ENCODE peak calls at places on chromosomes 3 and 15, in seven cellular contexts. N is GM23248, M is MM.1S, T is GM23338, W is HCT116, Q is hepatocyte, O is PC-9. C is an unnamed sample.

GRCh38 chr3:16463914-16464313 is 49.6 kb downstream of the RFTN1 start:
- DNase-seq in Q (no peak), T (no peak), W (no peak), M (no peak), O (no peak), N (no peak), C (no peak)

GRCh38 chr3:132530624-132531023 is 66.4 kb upstream of the ACKR4 start:
- DNase-seq in M (no peak), N (no peak), W (no peak), T (no peak), O (no peak), Q (no peak), C (no peak)

GRCh38 chr15:49990835-49991540 is 128.0 kb downstream of the ATP8B4 start:
- DNase-seq in O (no peak), N (peak; percentile 48), Q (no peak), T (no peak), M (no peak), W (no peak), C (no peak)

GRCh38 chr3:110414851-110415250 is 656.8 kb upstream of the NECTIN3 start:
- DNase-seq in T (no peak), Q (no peak), O (no peak), N (peak; percentile 84), M (no peak), W (peak; percentile 73), C (peak; percentile 83)

GRCh38 chr3:197408177-197408957 is 110.0 kb upstream of the DLG1 start:
- DNase-seq in Q (peak; percentile 29), M (peak; percentile 2), O (no peak), N (no peak), T (no peak), W (no peak), C (peak; percentile 28)

GRCh38 chr15:52112203-52112750 is 298 bp downstream of the BCL2L10 start:
- DNase-seq in T (peak; percentile 72), N (peak; percentile 45), O (no peak), W (no peak), M (peak; percentile 14), Q (peak; percentile 46), C (no peak)

GRCh38 chr3:128859573-128860154 is 19.8 kb upstream of the ACAD9 start:
- DNase-seq in O (no peak), N (no peak), T (no peak), M (no peak), W (no peak), Q (no peak), C (no peak)

GRCh38 chr3:125050486-125051172 is 5.2 kb downstream of the HEG1 start:
- DNase-seq in M (no peak), T (peak; percentile 41), Q (no peak), W (no peak), N (no peak), O (no peak), C (no peak)

GRCh38 chr3:46378426-46378942 is 7.7 kb downstream of the CCR5 start:
- DNase-seq in O (peak; percentile 64), N (peak; percentile 78), W (peak; percentile 48), T (peak; percentile 84), M (peak; percentile 80), Q (peak; percentile 82), C (peak; percentile 83)

GRCh38 chr3:18288243-18288642 is 136.9 kb downstream of the SATB1 start:
- DNase-seq in N (no peak), M (no peak), Q (no peak), O (no peak), W (no peak), T (no peak), C (no peak)

DNA sequence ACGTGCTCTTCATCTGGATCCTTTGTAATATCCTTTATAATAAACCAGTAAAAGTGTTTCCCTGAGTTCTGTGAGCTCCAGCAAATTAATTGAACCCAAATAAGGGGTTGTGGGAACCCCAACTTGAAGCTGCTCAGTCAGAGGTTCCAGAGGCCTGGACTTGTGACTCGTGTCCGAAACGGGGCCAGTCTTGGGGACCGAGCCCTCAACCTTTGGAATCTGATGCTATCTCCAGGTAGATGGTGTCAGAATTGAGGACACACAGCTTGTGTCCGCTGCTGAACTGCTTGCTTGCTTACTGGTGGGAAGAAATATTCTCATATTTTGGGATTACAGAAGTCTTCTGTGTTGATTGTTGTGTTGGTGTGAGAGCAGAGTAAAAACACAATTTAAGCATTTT is 39.7 kb upstream of the FLNB start:
- DNase-seq in O (no peak), N (no peak), W (no peak), Q (no peak), M (no peak), T (no peak), C (no peak)
- H3K4me3 ChIP-seq in O (no peak overlapping the region), N (no peak overlapping the region), W (no peak overlapping the region), Q (no peak overlapping the region), M (no peak overlapping the region), T (no peak overlapping the region), C (no peak overlapping the region)

DNA sequence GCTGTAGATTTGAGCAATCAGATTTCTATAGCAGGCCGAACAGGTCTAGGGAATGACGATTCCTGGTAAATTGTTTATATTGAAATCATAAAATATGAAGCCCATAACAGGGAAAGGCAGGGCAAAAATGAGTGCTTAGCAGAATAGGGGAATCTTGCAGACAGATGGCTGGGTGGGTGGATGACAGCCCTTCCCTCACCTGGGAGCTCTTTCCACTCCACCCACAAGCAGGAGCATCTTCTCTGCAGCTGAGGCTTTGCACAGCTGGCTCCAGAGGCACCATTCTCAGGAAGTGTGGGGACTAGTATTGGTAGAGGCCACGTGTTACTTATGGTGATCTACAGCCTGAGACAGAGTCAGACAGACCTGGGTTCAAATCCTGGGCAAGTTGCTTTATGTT is 55.9 kb upstream of the SYN2 start:
- DNase-seq in W (no peak), O (no peak), Q (no peak), M (no peak), N (no peak), T (no peak), C (no peak)
- H3K9me2 ChIP-seq in W (no peaks in the 10 kb centered on the region), O (no peaks in the 10 kb centered on the region), Q (no peaks in the 10 kb centered on the region), M (no peaks in the 10 kb centered on the region), N (no peaks in the 10 kb centered on the region), T (no peaks in the 10 kb centered on the region), C (no peaks in the 10 kb centered on the region)

GRCh38 chr3:73729969-73730440 is 105.3 kb upstream of the PDZRN3 start:
- DNase-seq in M (no peak), T (no peak), Q (peak; percentile 12), O (no peak), N (no peak), W (no peak), C (no peak)

GRCh38 chr3:73733796-73734195 is 109.1 kb upstream of the PDZRN3 start:
- DNase-seq in O (no peak), W (no peak), M (peak; percentile 59), N (no peak), T (no peak), Q (no peak), C (no peak)

GRCh38 chr3:73727117-73727802 is 102.5 kb upstream of the PDZRN3 start:
- DNase-seq in N (peak; percentile 91), Q (peak; percentile 54), T (peak; percentile 54), M (no peak), O (no peak), W (no peak), C (no peak)

GRCh38 chr3:73723596-73723995 is 98.9 kb upstream of the PDZRN3 start:
- DNase-seq in N (no peak), O (no peak), Q (no peak), M (no peak), W (no peak), T (no peak), C (no peak)

DNA sequence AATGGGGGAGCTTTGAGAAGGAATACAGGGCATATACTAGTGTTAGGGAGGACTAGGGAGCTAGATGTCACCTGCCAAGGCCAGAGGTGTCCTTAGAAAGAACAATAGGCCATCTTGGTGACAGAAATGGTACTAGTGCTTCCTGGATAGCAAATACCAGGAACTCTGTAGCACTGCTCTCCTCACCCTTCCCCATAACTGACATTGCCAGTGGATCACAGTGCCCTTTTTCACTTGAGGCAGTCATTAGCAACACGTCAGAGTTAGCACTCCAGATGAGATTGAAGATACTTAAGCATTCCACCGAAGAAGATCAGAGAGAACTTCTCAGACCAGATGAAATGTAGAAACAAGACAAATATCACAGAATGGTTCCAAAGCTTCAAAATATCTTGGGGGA is 103.1 kb upstream of the PDZRN3 start:
- DNase-seq in O (no peak), Q (no peak), T (no peak), N (peak; percentile 29), M (no peak), W (no peak), C (no peak)
- TF ChIP-seq EZH2 in O (no peak), Q (no peak), T (no peak), N (no peak), M (no peak), W (no peak), C (no peak)

GRCh38 chr15:80061581-80061980 is 2.1 kb downstream of the ZFAND6 start:
- DNase-seq in W (no peak), Q (no peak), M (no peak), N (peak; percentile 64), T (no peak), O (peak; percentile 62), C (no peak)
- H3K4me3 ChIP-seq in W (no peak overlapping the region), Q (peak overlapping the region; percentile 77), M (peak overlapping the region; percentile 85), N (peak overlapping the region; percentile 80), T (peak overlapping the region; percentile 82), O (peak overlapping the region; percentile 93), C (peak overlapping the region; percentile 88)

DNA sequence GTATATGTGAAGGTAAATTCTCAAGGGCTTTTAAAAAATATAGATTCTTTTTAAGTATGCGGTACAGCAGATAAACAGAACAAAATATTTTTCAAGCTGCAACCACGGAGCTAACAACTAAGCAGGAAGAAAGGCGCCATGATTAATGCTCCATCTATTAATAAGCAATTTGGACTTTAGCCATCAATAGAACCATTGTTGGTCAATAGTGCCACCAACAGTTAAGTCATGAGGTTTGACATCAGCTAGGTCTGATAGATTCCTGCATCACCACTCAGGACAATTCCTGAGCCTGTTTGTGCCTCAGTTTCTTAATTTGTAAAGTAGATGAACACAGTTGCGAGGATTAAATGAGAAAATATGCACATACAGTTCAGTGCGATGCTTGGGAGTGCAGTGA is 65.1 kb upstream of the FAM3D start:
- DNase-seq in T (no peak), M (no peak), Q (no peak), O (no peak), N (no peak), W (no peak), C (no peak)
- H3K9me2 ChIP-seq in T (no peaks in the 10 kb centered on the region), M (no peaks in the 10 kb centered on the region), Q (no peaks in the 10 kb centered on the region), O (no peaks in the 10 kb centered on the region), N (no peaks in the 10 kb centered on the region), W (no peaks in the 10 kb centered on the region), C (no peaks in the 10 kb centered on the region)

GRCh38 chr15:28099555-28100140 is 533 bp upstream of the OCA2 start:
- DNase-seq in W (no peak), T (no peak), O (no peak), Q (no peak), N (no peak), M (no peak), C (no peak)
- TF ChIP-seq EZH2 in W (no peak), T (no peak), O (no peak), Q (no peak), N (no peak), M (no peak), C (no peak)

GRCh38 chr3:175651716-175652115 is 792.6 kb downstream of the NAALADL2 start:
- DNase-seq in T (no peak), N (no peak), Q (no peak), M (peak; percentile 87), O (no peak), W (no peak), C (no peak)
- H3K4me3 ChIP-seq in T (no peak overlapping the region), N (no peak overlapping the region), Q (no peak overlapping the region), M (peak overlapping the region; percentile 41), O (no peak overlapping the region), W (no peak overlapping the region), C (no peak overlapping the region)

GRCh38 chr15:48913141-48913540 is 35.2 kb downstream of the EID1 start:
- DNase-seq in N (no peak), Q (peak; percentile 27), M (no peak), W (no peak), T (no peak), O (no peak), C (peak; percentile 58)
- H3K9me2 ChIP-seq in N (no peaks in the 10 kb centered on the region), Q (no peaks in the 10 kb centered on the region), M (no peaks in the 10 kb centered on the region), W (no peaks in the 10 kb centered on the region), T (peaks cover 3% of the 10 kb centered on the region), O (no peaks in the 10 kb centered on the region), C (no peaks in the 10 kb centered on the region)